ENCODE peak calls at places on chromosomes 6 and 20, in seven cellular contexts. V is aorta; I is Panc1; R is iPS DF 6.9; X is CD8-positive, alpha-beta memory T cell; S is heart right ventricle; Z is CD8-positive, alpha-beta T cell. E is an unnamed sample.

GRCh38 chr6:157079774-157080173 is 243.5 kb downstream of the TMEM242 start:
- DNase-seq in V (no peak), I (no peak), R (no peak), X (no peak), S (no peak), Z (no peak), E (no peak)

GRCh38 chr6:35300848-35301247 is 3.2 kb downstream of the DEF6 start:
- DNase-seq in V (no peak), I (no peak), R (no peak), X (peak; percentile 75), S (no peak), Z (peak; percentile 53), E (peak; percentile 58)

GRCh38 chr20:25177890-25178321 is 17.6 kb upstream of the ENTPD6 start:
- DNase-seq in V (no peak), I (no peak), R (no peak), X (no peak), S (no peak), Z (no peak), E (no peak)

GRCh38 chr6:33144373-33144772 is 47.9 kb downstream of the COL11A2 start:
- DNase-seq in V (peak; percentile 68), I (no peak), R (no peak), X (no peak), S (no peak), Z (no peak), E (no peak)

GRCh38 chr20:11274137-11274536 is 600.3 kb upstream of the JAG1 start:
- DNase-seq in V (peak; percentile 48), I (peak; percentile 76), R (peak; percentile 33), X (no peak), S (peak; percentile 45), Z (no peak), E (no peak)

GRCh38 chr6:33079575-33079974 is 3.8 kb downstream of the HLA-DPB1 start:
- DNase-seq in V (no peak), I (no peak), R (no peak), X (no peak), S (no peak), Z (no peak), E (no peak)

GRCh38 chr6:37565267-37566208 is 65.8 kb upstream of the CCDC167 start:
- DNase-seq in V (no peak), I (no peak), R (no peak), X (no peak), S (peak; percentile 8), Z (no peak), E (no peak)

GRCh38 chr20:45337367-45338120 is 10.7 kb downstream of the SDC4 start:
- DNase-seq in V (peak; percentile 85), I (no peak), R (no peak), X (no peak), S (peak; percentile 53), Z (no peak), E (no peak)

GRCh38 chr6:134166529-134167221 is 114.3 kb upstream of the SLC2A12 start:
- DNase-seq in V (no peak), I (no peak), R (no peak), X (no peak), S (no peak), Z (no peak), E (no peak)

GRCh38 chr20:32749914-32750637 is 6.8 kb upstream of the COMMD7 start:
- DNase-seq in V (no peak), I (no peak), R (peak; percentile 74), X (no peak), S (no peak), Z (no peak), E (no peak)

GRCh38 chr6:156418253-156418652 is 358.9 kb upstream of the ARID1B start:
- DNase-seq in V (no peak), I (no peak), R (no peak), X (no peak), S (no peak), Z (no peak), E (no peak)

DNA sequence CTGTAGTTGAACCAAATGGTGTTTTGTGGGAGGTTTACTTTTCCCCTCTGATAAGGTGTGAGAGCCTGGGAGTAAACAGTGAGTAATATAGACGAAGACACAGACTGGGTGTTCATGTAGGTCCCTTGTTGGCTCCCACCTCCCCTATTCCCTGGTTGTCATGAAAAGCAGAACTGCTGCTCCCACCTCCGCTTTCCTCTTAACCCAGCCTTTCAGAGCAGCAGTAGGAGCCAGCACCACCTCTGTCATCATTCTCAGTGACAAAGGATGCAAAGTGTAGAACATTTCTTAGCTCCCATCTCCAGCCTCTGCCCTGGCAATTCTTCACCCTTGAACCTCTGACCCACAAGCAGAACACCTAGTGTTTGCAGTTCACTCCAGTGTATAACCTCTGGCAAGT is 29.2 kb downstream of the NCOA7 start:
- DNase-seq in V (no peak), I (no peak), R (no peak), X (no peak), S (no peak), Z (no peak), E (no peak)
- H3K4me1 ChIP-seq in V (peaks cover 2% of the 10 kb centered on the region), I (peaks cover 38% of the 10 kb centered on the region), R (no peaks in the 10 kb centered on the region), X (no peaks in the 10 kb centered on the region), S (peaks cover 64% of the 10 kb centered on the region), Z (no peaks in the 10 kb centered on the region), E (peaks cover 50% of the 10 kb centered on the region)

GRCh38 chr6:41896280-41896679 is 1.1 kb upstream of the USP49 start:
- DNase-seq in V (no peak), I (no peak), R (no peak), X (no peak), S (no peak), Z (no peak), E (no peak)
- H3K4me3 ChIP-seq in V (no peak overlapping the region), I (peak overlapping the region; percentile 79), R (no peak overlapping the region), X (no peak overlapping the region), S (no peak overlapping the region), Z (peak overlapping the region; percentile 90), E (no peak overlapping the region)

DNA sequence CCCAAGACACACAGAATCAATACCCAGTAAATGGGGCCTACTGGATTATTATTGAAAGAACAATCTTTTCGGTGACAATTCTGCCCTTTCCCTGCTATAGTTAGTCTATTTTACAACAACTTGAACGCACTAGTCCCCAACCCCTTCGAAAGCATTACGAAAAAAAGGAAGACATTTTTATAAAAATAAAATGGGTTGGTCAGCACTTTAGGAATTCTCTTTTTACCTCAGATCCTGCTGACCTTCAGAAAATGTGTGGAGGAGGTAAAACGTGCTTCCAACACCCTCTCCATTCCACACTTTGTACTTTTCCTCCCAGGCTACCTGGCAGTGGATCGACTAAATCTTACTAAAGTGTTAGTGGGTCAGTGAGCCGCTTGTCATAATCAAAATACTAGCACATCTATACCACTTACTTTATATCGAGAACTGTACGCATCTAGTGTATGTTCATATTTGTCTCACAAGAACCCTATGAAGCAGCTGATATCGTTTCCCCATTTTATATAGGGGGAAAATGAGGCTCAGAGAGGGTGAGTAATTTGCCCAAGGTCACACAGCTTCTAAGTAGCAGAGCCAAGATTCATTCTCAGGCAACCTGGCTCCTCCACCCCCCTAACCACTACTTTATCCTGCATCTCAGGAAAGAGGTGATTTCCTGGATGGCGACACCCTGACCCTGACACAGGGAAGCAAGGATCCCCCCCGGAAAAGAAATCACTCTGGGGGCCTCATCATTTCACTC is 10.6 kb downstream of the NFATC2 start:
- DNase-seq in V (no peak), I (no peak), R (no peak), X (no peak), S (no peak), Z (no peak), E (no peak)
- H3K4me1 ChIP-seq in V (no peaks in the 10 kb centered on the region), I (peaks cover 27% of the 10 kb centered on the region), R (no peaks in the 10 kb centered on the region), X (peaks cover 98% of the 10 kb centered on the region), S (peaks cover 82% of the 10 kb centered on the region), Z (peaks cover 95% of the 10 kb centered on the region), E (peaks cover 96% of the 10 kb centered on the region)

DNA sequence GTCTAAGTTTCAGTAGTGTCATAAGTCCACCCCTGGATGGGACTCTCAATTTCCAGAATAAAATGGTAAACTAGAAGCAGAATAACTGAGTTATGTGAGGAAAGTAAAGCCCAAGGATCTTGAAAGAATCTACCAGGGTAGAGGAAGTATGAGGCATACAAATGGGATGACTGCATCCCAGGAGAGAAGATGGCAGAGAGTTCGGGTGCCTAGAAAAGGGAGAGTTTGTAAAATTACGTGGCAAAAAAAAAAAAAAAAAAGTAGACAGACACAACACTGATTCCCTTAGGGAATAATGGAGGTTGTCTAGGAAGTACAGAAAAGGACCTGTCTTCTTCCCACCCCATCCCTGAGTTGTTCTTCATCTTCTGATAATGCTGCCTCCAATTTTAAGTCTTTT is 3.4 kb downstream of the GABBR1 start:
- DNase-seq in V (no peak), I (no peak), R (no peak), X (no peak), S (no peak), Z (no peak), E (no peak)
- H3K4me3 ChIP-seq in V (no peak overlapping the region), I (no peak overlapping the region), R (no peak overlapping the region), X (no peak overlapping the region), S (no peak overlapping the region), Z (no peak overlapping the region), E (no peak overlapping the region)

GRCh38 chr6:137827977-137828815 is 38.9 kb upstream of the TNFAIP3 start:
- DNase-seq in V (no peak), I (no peak), R (no peak), X (peak; percentile 45), S (no peak), Z (no peak), E (no peak)
- H3K4me1 ChIP-seq in V (no peaks in the 10 kb centered on the region), I (no peaks in the 10 kb centered on the region), R (no peaks in the 10 kb centered on the region), X (peaks cover 44% of the 10 kb centered on the region), S (peaks cover 39% of the 10 kb centered on the region), Z (peaks cover 36% of the 10 kb centered on the region), E (peaks cover 51% of the 10 kb centered on the region)

DNA sequence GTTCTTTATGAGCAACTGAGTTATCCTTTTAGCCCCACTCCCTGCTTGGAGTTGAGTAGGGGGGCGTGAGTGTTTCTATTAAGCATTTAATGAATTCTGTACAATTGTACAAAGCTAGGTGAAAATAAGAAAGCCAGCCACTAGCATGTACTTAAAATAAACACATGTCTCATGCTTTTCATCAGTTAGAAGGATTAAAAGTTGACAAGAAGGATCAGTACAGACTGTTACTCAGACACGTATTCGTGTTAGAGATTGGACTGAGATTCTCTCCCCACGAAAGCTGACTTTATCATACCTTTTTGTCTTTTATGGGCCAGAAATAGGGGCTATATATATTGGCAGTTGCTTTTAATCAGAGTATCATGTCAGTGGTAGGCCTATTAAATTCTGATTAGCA is 1.7 kb downstream of the HSF2 start:
- DNase-seq in V (no peak), I (no peak), R (no peak), X (no peak), S (no peak), Z (no peak), E (no peak)
- H3K4me3 ChIP-seq in V (no peak overlapping the region), I (peak overlapping the region; percentile 87), R (no peak overlapping the region), X (peak overlapping the region; percentile 89), S (peak overlapping the region; percentile 85), Z (peak overlapping the region; percentile 96), E (no peak overlapping the region)